ENCODE peak calls at places on chromosomes 16 and 17, in eight cellular contexts. One of them, this sample, is unnamed.

GRCh38 chr17:4722678-4723240 is 8.5 kb upstream of the MED11 start:
- DNase-seq in NCI-H510A treated with DMSO at 0.1 percent for 48 hours: no peak
- DNase-seq in activated gamma-delta T cell treated with anti-CD3 and anti-CD28 coated beads, Interleukin-2, amount 50 U/mL, for 16 hours: no peak
- DNase-seq in stimulated activated CD4-positive, alpha-beta T cell treated with anti-CD3 and anti-CD28 coated beads, Interleukin-12 subunit alpha, Interleukin-12 subunit beta, amount 100 ng/mL, for 4 hours: no peak
- DNase-seq in tibial artery: no peak
- DNase-seq in NAMALWA: no peak
- DNase-seq in activated T-cell treated with anti-CD3 and anti-CD28 coated beads, Interleukin-2, amount 50 U/mL, for 72 hours: no peak
- DNase-seq in RCC 7860: no peak
- DNase-seq in this sample: no peak

GRCh38 chr17:61294777-61295176 is 104.9 kb upstream of the TBX2 start:
- DNase-seq in NCI-H510A treated with DMSO at 0.1 percent for 48 hours: no peak
- DNase-seq in activated gamma-delta T cell treated with anti-CD3 and anti-CD28 coated beads, Interleukin-2, amount 50 U/mL, for 16 hours: no peak
- DNase-seq in stimulated activated CD4-positive, alpha-beta T cell treated with anti-CD3 and anti-CD28 coated beads, Interleukin-12 subunit alpha, Interleukin-12 subunit beta, amount 100 ng/mL, for 4 hours: no peak
- DNase-seq in tibial artery: no peak
- DNase-seq in NAMALWA: no peak
- DNase-seq in activated T-cell treated with anti-CD3 and anti-CD28 coated beads, Interleukin-2, amount 50 U/mL, for 72 hours: no peak
- DNase-seq in RCC 7860: peak
- DNase-seq in this sample: no peak

GRCh38 chr17:64148699-64149098 is 18.8 kb upstream of the ERN1 start:
- DNase-seq in NCI-H510A treated with DMSO at 0.1 percent for 48 hours: no peak
- DNase-seq in activated gamma-delta T cell treated with anti-CD3 and anti-CD28 coated beads, Interleukin-2, amount 50 U/mL, for 16 hours: no peak
- DNase-seq in stimulated activated CD4-positive, alpha-beta T cell treated with anti-CD3 and anti-CD28 coated beads, Interleukin-12 subunit alpha, Interleukin-12 subunit beta, amount 100 ng/mL, for 4 hours: no peak
- DNase-seq in tibial artery: no peak
- DNase-seq in NAMALWA: peak
- DNase-seq in activated T-cell treated with anti-CD3 and anti-CD28 coated beads, Interleukin-2, amount 50 U/mL, for 72 hours: no peak
- DNase-seq in RCC 7860: peak
- DNase-seq in this sample: no peak

GRCh38 chr16:49019081-49019633 is 262.5 kb downstream of the CBLN1 start:
- DNase-seq in NCI-H510A treated with DMSO at 0.1 percent for 48 hours: peak
- DNase-seq in activated gamma-delta T cell treated with anti-CD3 and anti-CD28 coated beads, Interleukin-2, amount 50 U/mL, for 16 hours: no peak
- DNase-seq in stimulated activated CD4-positive, alpha-beta T cell treated with anti-CD3 and anti-CD28 coated beads, Interleukin-12 subunit alpha, Interleukin-12 subunit beta, amount 100 ng/mL, for 4 hours: no peak
- DNase-seq in tibial artery: no peak
- DNase-seq in NAMALWA: no peak
- DNase-seq in activated T-cell treated with anti-CD3 and anti-CD28 coated beads, Interleukin-2, amount 50 U/mL, for 72 hours: no peak
- DNase-seq in RCC 7860: no peak
- DNase-seq in this sample: no peak

GRCh38 chr17:63956296-63956920 is 16.3 kb downstream of the SCN4A start:
- DNase-seq in NCI-H510A treated with DMSO at 0.1 percent for 48 hours: no peak
- DNase-seq in activated gamma-delta T cell treated with anti-CD3 and anti-CD28 coated beads, Interleukin-2, amount 50 U/mL, for 16 hours: no peak
- DNase-seq in stimulated activated CD4-positive, alpha-beta T cell treated with anti-CD3 and anti-CD28 coated beads, Interleukin-12 subunit alpha, Interleukin-12 subunit beta, amount 100 ng/mL, for 4 hours: no peak
- DNase-seq in tibial artery: no peak
- DNase-seq in NAMALWA: no peak
- DNase-seq in activated T-cell treated with anti-CD3 and anti-CD28 coated beads, Interleukin-2, amount 50 U/mL, for 72 hours: no peak
- DNase-seq in RCC 7860: no peak
- DNase-seq in this sample: no peak

GRCh38 chr16:56115817-56116576 is 75.3 kb upstream of the GNAO1 start:
- DNase-seq in NCI-H510A treated with DMSO at 0.1 percent for 48 hours: no peak
- DNase-seq in activated gamma-delta T cell treated with anti-CD3 and anti-CD28 coated beads, Interleukin-2, amount 50 U/mL, for 16 hours: no peak
- DNase-seq in stimulated activated CD4-positive, alpha-beta T cell treated with anti-CD3 and anti-CD28 coated beads, Interleukin-12 subunit alpha, Interleukin-12 subunit beta, amount 100 ng/mL, for 4 hours: no peak
- DNase-seq in tibial artery: no peak
- DNase-seq in NAMALWA: no peak
- DNase-seq in activated T-cell treated with anti-CD3 and anti-CD28 coated beads, Interleukin-2, amount 50 U/mL, for 72 hours: no peak
- DNase-seq in RCC 7860: no peak
- DNase-seq in this sample: no peak

GRCh38 chr17:74150428-74151025 is 53.0 kb upstream of the RPL38 start:
- DNase-seq in NCI-H510A treated with DMSO at 0.1 percent for 48 hours: no peak
- DNase-seq in activated gamma-delta T cell treated with anti-CD3 and anti-CD28 coated beads, Interleukin-2, amount 50 U/mL, for 16 hours: no peak
- DNase-seq in stimulated activated CD4-positive, alpha-beta T cell treated with anti-CD3 and anti-CD28 coated beads, Interleukin-12 subunit alpha, Interleukin-12 subunit beta, amount 100 ng/mL, for 4 hours: no peak
- DNase-seq in tibial artery: peak
- DNase-seq in NAMALWA: no peak
- DNase-seq in activated T-cell treated with anti-CD3 and anti-CD28 coated beads, Interleukin-2, amount 50 U/mL, for 72 hours: no peak
- DNase-seq in RCC 7860: no peak
- DNase-seq in this sample: no peak

GRCh38 chr17:77212081-77212832 is 71.5 kb downstream of the SEC14L1 start:
- DNase-seq in NCI-H510A treated with DMSO at 0.1 percent for 48 hours: no peak
- DNase-seq in activated gamma-delta T cell treated with anti-CD3 and anti-CD28 coated beads, Interleukin-2, amount 50 U/mL, for 16 hours: no peak
- DNase-seq in stimulated activated CD4-positive, alpha-beta T cell treated with anti-CD3 and anti-CD28 coated beads, Interleukin-12 subunit alpha, Interleukin-12 subunit beta, amount 100 ng/mL, for 4 hours: no peak
- DNase-seq in tibial artery: no peak
- DNase-seq in NAMALWA: peak
- DNase-seq in activated T-cell treated with anti-CD3 and anti-CD28 coated beads, Interleukin-2, amount 50 U/mL, for 72 hours: no peak
- DNase-seq in RCC 7860: no peak
- DNase-seq in this sample: no peak

GRCh38 chr17:72440961-72441360 is 320.1 kb downstream of the SOX9 start:
- DNase-seq in NCI-H510A treated with DMSO at 0.1 percent for 48 hours: no peak
- DNase-seq in activated gamma-delta T cell treated with anti-CD3 and anti-CD28 coated beads, Interleukin-2, amount 50 U/mL, for 16 hours: no peak
- DNase-seq in stimulated activated CD4-positive, alpha-beta T cell treated with anti-CD3 and anti-CD28 coated beads, Interleukin-12 subunit alpha, Interleukin-12 subunit beta, amount 100 ng/mL, for 4 hours: no peak
- DNase-seq in tibial artery: no peak
- DNase-seq in NAMALWA: no peak
- DNase-seq in activated T-cell treated with anti-CD3 and anti-CD28 coated beads, Interleukin-2, amount 50 U/mL, for 72 hours: no peak
- DNase-seq in RCC 7860: no peak
- DNase-seq in this sample: no peak

GRCh38 chr16:70573451-70574121 is 50.0 kb downstream of the SF3B3 start:
- DNase-seq in NCI-H510A treated with DMSO at 0.1 percent for 48 hours: no peak
- DNase-seq in activated gamma-delta T cell treated with anti-CD3 and anti-CD28 coated beads, Interleukin-2, amount 50 U/mL, for 16 hours: no peak
- DNase-seq in stimulated activated CD4-positive, alpha-beta T cell treated with anti-CD3 and anti-CD28 coated beads, Interleukin-12 subunit alpha, Interleukin-12 subunit beta, amount 100 ng/mL, for 4 hours: no peak
- DNase-seq in tibial artery: no peak
- DNase-seq in NAMALWA: no peak
- DNase-seq in activated T-cell treated with anti-CD3 and anti-CD28 coated beads, Interleukin-2, amount 50 U/mL, for 72 hours: no peak
- DNase-seq in RCC 7860: no peak
- DNase-seq in this sample: no peak

GRCh38 chr17:82338858-82339633 is 5.5 kb upstream of the SECTM1 start:
- DNase-seq in NCI-H510A treated with DMSO at 0.1 percent for 48 hours: no peak
- DNase-seq in activated gamma-delta T cell treated with anti-CD3 and anti-CD28 coated beads, Interleukin-2, amount 50 U/mL, for 16 hours: no peak
- DNase-seq in stimulated activated CD4-positive, alpha-beta T cell treated with anti-CD3 and anti-CD28 coated beads, Interleukin-12 subunit alpha, Interleukin-12 subunit beta, amount 100 ng/mL, for 4 hours: no peak
- DNase-seq in tibial artery: no peak
- DNase-seq in NAMALWA: no peak
- DNase-seq in activated T-cell treated with anti-CD3 and anti-CD28 coated beads, Interleukin-2, amount 50 U/mL, for 72 hours: no peak
- DNase-seq in RCC 7860: peak
- DNase-seq in this sample: peak

GRCh38 chr16:66925322-66925840 is at the start of gene RRAD:
- DNase-seq in NCI-H510A treated with DMSO at 0.1 percent for 48 hours: no peak
- DNase-seq in activated gamma-delta T cell treated with anti-CD3 and anti-CD28 coated beads, Interleukin-2, amount 50 U/mL, for 16 hours: no peak
- DNase-seq in stimulated activated CD4-positive, alpha-beta T cell treated with anti-CD3 and anti-CD28 coated beads, Interleukin-12 subunit alpha, Interleukin-12 subunit beta, amount 100 ng/mL, for 4 hours: no peak
- DNase-seq in tibial artery: peak
- DNase-seq in NAMALWA: no peak
- DNase-seq in activated T-cell treated with anti-CD3 and anti-CD28 coated beads, Interleukin-2, amount 50 U/mL, for 72 hours: no peak
- DNase-seq in RCC 7860: peak
- DNase-seq in this sample: no peak

GRCh38 chr17:4509402-4509801 is 10.7 kb downstream of the SPNS2 start:
- DNase-seq in NCI-H510A treated with DMSO at 0.1 percent for 48 hours: no peak
- DNase-seq in activated gamma-delta T cell treated with anti-CD3 and anti-CD28 coated beads, Interleukin-2, amount 50 U/mL, for 16 hours: no peak
- DNase-seq in stimulated activated CD4-positive, alpha-beta T cell treated with anti-CD3 and anti-CD28 coated beads, Interleukin-12 subunit alpha, Interleukin-12 subunit beta, amount 100 ng/mL, for 4 hours: no peak
- DNase-seq in tibial artery: peak
- DNase-seq in NAMALWA: no peak
- DNase-seq in activated T-cell treated with anti-CD3 and anti-CD28 coated beads, Interleukin-2, amount 50 U/mL, for 72 hours: peak
- DNase-seq in RCC 7860: no peak
- DNase-seq in this sample: no peak